ENCODE peak calls at places on chromosomes 11 and 22, in four cellular contexts. A is adrenal gland, J is ascending aorta, M is transverse colon. G is an unnamed sample.
A peak's percentile ranks its signal among the peaks of the same experiment; 100 is the strongest.

GRCh38 chr22:35914665-35915476 is 113.8 kb downstream of the RBFOX2 start:
- DNase-seq in A (peak; percentile 86), J (peak; percentile 77), M (peak; percentile 68), G (peak; percentile 85)

GRCh38 chr11:124865902-124866851 is 945 bp downstream of the ROBO3 start:
- DNase-seq in A (no peak), J (no peak), M (peak; percentile 31), G (peak; percentile 52)

GRCh38 chr11:94734563-94735275 is 33.4 kb upstream of the AMOTL1 start:
- DNase-seq in A (no peak), J (no peak), M (no peak), G (no peak)

GRCh38 chr11:10653242-10653641 is 40.3 kb downstream of the IRAG1 start:
- DNase-seq in A (no peak), J (no peak), M (no peak), G (no peak)

GRCh38 chr11:60992842-60993409 is 21.4 kb downstream of the CD6 start:
- DNase-seq in A (no peak), J (no peak), M (no peak), G (peak; percentile 52)

GRCh38 chr11:2137202-2138071 is 1.8 kb downstream of the IGF2 start:
- DNase-seq in A (peak; percentile 80), J (no peak), M (peak; percentile 34), G (peak; percentile 76)

GRCh38 chr22:17761145-17761488 is 13.2 kb downstream of the BID start:
- DNase-seq in A (no peak), J (no peak), M (no peak), G (no peak)

GRCh38 chr11:22778642-22779041 is 51.0 kb downstream of the SVIP start:
- DNase-seq in A (no peak), J (no peak), M (no peak), G (no peak)

GRCh38 chr22:23820748-23821211 is 18.0 kb downstream of the DERL3 start:
- DNase-seq in A (no peak), J (no peak), M (no peak), G (no peak)

GRCh38 chr22:24060375-24060788 is 49.3 kb downstream of the CABIN1 start:
- DNase-seq in A (peak; percentile 56), J (peak; percentile 79), M (no peak), G (peak; percentile 44)

GRCh38 chr11:107716884-107717532 is 5.2 kb upstream of the SLN start:
- DNase-seq in A (no peak), J (no peak), M (no peak), G (no peak)

GRCh38 chr11:118910309-118911112 is 15.2 kb downstream of the BCL9L start:
- DNase-seq in A (peak; percentile 92), J (peak; percentile 88), M (peak; percentile 67), G (peak; percentile 72)

GRCh38 chr11:47987781-47988180 is 7.4 kb downstream of the PTPRJ start:
- DNase-seq in A (no peak), J (no peak), M (peak; percentile 63), G (peak; percentile 57)

GRCh38 chr11:27431808-27432207 is 40.8 kb downstream of the LGR4 start:
- DNase-seq in A (no peak), J (no peak), M (no peak), G (no peak)

GRCh38 chr11:27433742-27434141 is 38.8 kb downstream of the LGR4 start:
- DNase-seq in A (no peak), J (no peak), M (no peak), G (no peak)

GRCh38 chr11:27427183-27427980 is 45.2 kb downstream of the LGR4 start:
- DNase-seq in A (no peak), J (no peak), M (no peak), G (no peak)

GRCh38 chr11:27429740-27430451 is 42.7 kb downstream of the LGR4 start:
- DNase-seq in A (no peak), J (no peak), M (no peak), G (no peak)
- H3K27ac ChIP-seq in A (no peak overlapping the region), J (no peak overlapping the region), M (no peak overlapping the region), G (no peak overlapping the region)

DNA sequence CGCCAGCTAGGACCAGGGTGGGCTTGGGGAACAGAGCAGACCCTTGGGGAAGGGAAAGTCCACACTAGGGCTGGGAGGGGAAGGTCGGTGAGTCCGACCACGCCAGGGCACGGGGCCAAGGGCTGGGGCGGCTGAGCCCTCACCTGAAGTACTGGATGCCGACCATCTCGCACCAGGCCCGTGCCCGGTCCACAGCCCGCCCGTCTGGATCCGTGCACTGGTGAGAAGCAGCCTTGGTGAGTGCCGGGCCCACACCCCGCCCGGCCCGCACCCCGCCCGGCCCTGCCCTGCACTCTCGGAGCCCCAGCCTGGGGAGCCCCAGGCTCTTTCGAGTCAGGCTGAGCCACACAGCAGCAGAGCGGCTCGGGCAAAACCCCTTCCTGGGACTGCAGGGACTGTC is 1.9 kb upstream of the BAIAP2L2 start:
- DNase-seq in A (no peak), J (no peak), M (peak; percentile 59), G (no peak)
- H3K4me3 ChIP-seq in A (no peak overlapping the region), J (no peak overlapping the region), M (no peak overlapping the region), G (no peak overlapping the region)

GRCh38 chr22:26035523-26035922 is 133.7 kb upstream of the SEZ6L start:
- DNase-seq in A (no peak), J (no peak), M (no peak), G (no peak)
- H3K27ac ChIP-seq in A (no peak overlapping the region), J (no peak overlapping the region), M (no peak overlapping the region), G (no peak overlapping the region)

DNA sequence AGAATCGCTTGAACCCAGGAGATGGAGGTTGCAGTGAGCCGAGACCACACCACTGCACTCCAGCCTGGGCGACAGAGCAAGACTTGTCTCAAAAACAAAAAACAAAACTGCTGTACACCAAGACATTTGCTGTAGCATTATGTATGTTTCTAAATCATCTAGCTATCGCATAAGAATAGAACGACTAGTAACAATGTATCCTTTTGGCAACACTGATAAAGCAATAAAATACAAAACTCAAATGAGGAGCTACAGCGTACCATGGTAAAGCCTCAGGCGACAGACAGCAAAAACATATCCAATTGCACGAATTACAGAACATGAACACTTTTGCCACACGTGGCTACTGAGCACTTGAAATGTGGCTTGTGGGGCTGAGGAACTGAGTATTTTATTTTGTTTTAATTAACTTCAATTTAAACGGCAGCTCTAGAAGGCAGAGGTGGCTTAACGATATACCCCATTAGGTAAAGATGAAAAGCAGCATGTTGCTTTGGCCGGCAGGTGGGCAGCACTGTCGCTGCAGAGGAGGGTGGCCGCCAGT is 2.3 kb downstream of the TUBGCP6 start:
- DNase-seq in A (no peak), J (no peak), M (no peak), G (no peak)
- H3K4me3 ChIP-seq in A (no peak overlapping the region), J (peak overlapping the region; percentile 91), M (peak overlapping the region; percentile 66), G (peak overlapping the region; percentile 93)

DNA sequence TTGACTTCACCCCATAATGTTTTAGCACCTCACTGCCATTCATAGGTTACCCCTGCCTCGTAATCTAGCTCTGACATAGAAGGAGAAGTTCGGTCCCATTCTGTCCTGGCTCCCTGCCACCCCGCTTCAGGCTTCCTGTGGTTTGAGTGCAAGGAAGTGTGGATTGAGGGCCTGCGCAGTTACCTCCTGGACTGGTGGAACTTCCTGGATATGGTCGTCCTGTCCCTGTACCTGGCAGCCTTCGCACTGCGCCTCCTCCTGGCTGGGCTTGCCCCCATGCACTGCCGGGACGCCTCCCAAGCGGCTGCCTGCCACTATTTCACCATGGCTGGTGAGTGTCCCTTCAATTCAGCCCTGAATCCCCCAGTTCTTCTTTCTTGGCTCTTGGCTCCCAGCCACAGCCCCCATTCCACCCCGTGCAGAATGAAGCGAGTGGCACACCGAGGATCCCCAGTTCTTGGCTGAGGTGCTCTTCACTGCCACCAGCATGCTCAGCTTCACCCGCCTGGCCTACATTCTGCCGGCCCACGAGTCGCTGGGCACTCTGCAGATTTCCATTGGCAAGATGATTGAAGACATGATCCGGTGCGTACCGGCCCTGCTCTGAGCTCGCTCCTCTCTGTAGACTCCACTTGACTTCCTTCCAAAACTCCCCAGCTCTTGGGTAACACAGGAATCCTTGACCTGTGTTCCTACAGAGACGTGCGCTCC is 15.4 kb downstream of the ART5 start:
- DNase-seq in A (peak; percentile 73), J (peak; percentile 70), M (peak; percentile 30), G (peak; percentile 43)
- H3K27ac ChIP-seq in A (no peak overlapping the region), J (no peak overlapping the region), M (no peak overlapping the region), G (no peak overlapping the region)

G was measured in testis.